ENCODE peak calls at places on chromosome 9, in four cellular contexts. K is HepG2, B is K562, M is GM12878. Y is an unnamed sample.

GRCh38 chr9:137672907-137673791 is 54.3 kb downstream of the EHMT1 start:
- DNase-seq in M (peak), B (peak), K (peak), Y (peak)

GRCh38 chr9:68455436-68455835 is 85.2 kb downstream of the TMEM252 start:
- DNase-seq in B (no peak), M (no peak), K (no peak), Y (no peak)

GRCh38 chr9:116219686-116220085 is 66.1 kb downstream of the PAPPA start:
- DNase-seq in K (no peak), M (no peak), B (peak), Y (no peak)

GRCh38 chr9:34256104-34256503 is 73.0 kb downstream of the KIF24 start:
- DNase-seq in K (no peak), B (no peak), M (no peak), Y (no peak)

GRCh38 chr9:79210541-79211243 is 361.1 kb upstream of the TLE4 start:
- DNase-seq in K (no peak), B (no peak), M (no peak), Y (no peak)

GRCh38 chr9:111807197-111807596 is 12.5 kb upstream of the SHOC1 start:
- DNase-seq in M (no peak), K (no peak), B (no peak), Y (no peak)

GRCh38 chr9:71544464-71544863 is 223.8 kb downstream of the CEMIP2 start:
- DNase-seq in B (no peak), K (no peak), M (no peak), Y (no peak)

GRCh38 chr9:7907636-7908195 is 108.1 kb upstream of the DMAC1 start:
- DNase-seq in M (no peak), B (no peak), K (no peak), Y (no peak)

GRCh38 chr9:8140557-8140956 is 341.0 kb upstream of the DMAC1 start:
- DNase-seq in K (no peak), B (no peak), M (no peak), Y (no peak)

GRCh38 chr9:119639287-119639955 is 270.2 kb upstream of the BRINP1 start:
- DNase-seq in M (no peak), K (no peak), B (no peak), Y (no peak)

GRCh38 chr9:123473226-123473625 is 117.2 kb downstream of the CRB2 start:
- DNase-seq in M (no peak), B (no peak), K (no peak), Y (no peak)

GRCh38 chr9:105425817-105426433 is 21.9 kb upstream of the FSD1L start:
- DNase-seq in B (peak), K (no peak), M (no peak), Y (peak)

GRCh38 chr9:116208417-116209232 is 55.0 kb downstream of the PAPPA start:
- DNase-seq in K (no peak), M (no peak), B (no peak), Y (peak)

GRCh38 chr9:137266589-137267453 is 10.7 kb upstream of the TOR4A start:
- DNase-seq in B (no peak), M (no peak), K (no peak), Y (no peak)

GRCh38 chr9:119959846-119960545 is 590.8 kb upstream of the BRINP1 start:
- DNase-seq in K (no peak), M (no peak), B (no peak), Y (no peak)

GRCh38 chr9:136448655-136449054 is 9.0 kb upstream of the INPP5E start:
- DNase-seq in K (no peak), M (no peak), B (no peak), Y (no peak)

GRCh38 chr9:30020161-30020560 is 2364.3 kb upstream of the ACO1 start:
- DNase-seq in B (no peak), M (no peak), K (no peak), Y (no peak)

GRCh38 chr9:84744726-84745125 is 75.2 kb downstream of the NTRK2 start:
- DNase-seq in M (no peak), K (no peak), B (no peak), Y (no peak)

GRCh38 chr9:71210326-71210725 is 88.9 kb upstream of the TRPM3 start:
- DNase-seq in K (no peak), B (no peak), M (no peak), Y (no peak)

GRCh38 chr9:4762108-4762888 is 21.3 kb upstream of the AK3 start:
- DNase-seq in B (peak), M (peak), K (peak), Y (peak)

GRCh38 chr9:75071530-75072122 is 16.3 kb downstream of the NMRK1 start:
- DNase-seq in B (peak), K (no peak), M (no peak), Y (no peak)

GRCh38 chr9:131111186-131111853 is 14.1 kb upstream of the NUP214 start:
- DNase-seq in M (no peak), B (peak), K (no peak), Y (no peak)

GRCh38 chr9:130948266-130948665 is 9.2 kb upstream of the FIBCD1 start:
- DNase-seq in K (no peak), M (no peak), B (peak), Y (no peak)

GRCh38 chr9:7536310-7536939 is 263.2 kb downstream of the DMAC1 start:
- DNase-seq in M (no peak), B (peak), K (peak), Y (peak)

GRCh38 chr9:114271556-114272510 is 51.1 kb upstream of the ORM1 start:
- DNase-seq in M (no peak), B (no peak), K (peak), Y (no peak)

GRCh38 chr9:36974731-36975130 is 59.3 kb downstream of the PAX5 start:
- DNase-seq in B (no peak), K (no peak), M (no peak), Y (no peak)

GRCh38 chr9:89887286-89887685 is 282.5 kb downstream of the GADD45G start:
- DNase-seq in M (no peak), K (no peak), B (no peak), Y (no peak)

GRCh38 chr9:105305834-105306233 is 61.4 kb downstream of the SLC44A1 start:
- DNase-seq in B (no peak), K (no peak), M (no peak), Y (no peak)

GRCh38 chr9:87887661-87888480 is 5.2 kb downstream of the SPATA31E1 start:
- DNase-seq in M (no peak), K (no peak), B (no peak), Y (no peak)

GRCh38 chr9:105880517-105880916 is 186.2 kb downstream of the TMEM38B start:
- DNase-seq in K (no peak), M (no peak), B (no peak), Y (no peak)

GRCh38 chr9:36119476-36119875 is 17.1 kb upstream of the GLIPR2 start:
- DNase-seq in B (no peak), K (no peak), M (no peak), Y (no peak)

GRCh38 chr9:133535285-133535877 is 877 bp downstream of the ADAMTSL2 start:
- DNase-seq in M (no peak), B (no peak), K (no peak), Y (no peak)

GRCh38 chr9:133537257-133537656 is 2.8 kb downstream of the ADAMTSL2 start:
- DNase-seq in B (no peak), K (no peak), M (no peak), Y (no peak)

GRCh38 chr9:133538176-133538575 is 3.7 kb downstream of the ADAMTSL2 start:
- DNase-seq in M (no peak), B (no peak), K (no peak), Y (no peak)

GRCh38 chr9:133536080-133536479 is 1.6 kb downstream of the ADAMTSL2 start:
- DNase-seq in M (no peak), K (no peak), B (no peak), Y (no peak)

GRCh38 chr9:133536536-133536935 is 2.0 kb downstream of the ADAMTSL2 start:
- DNase-seq in K (no peak), B (no peak), M (no peak), Y (no peak)
- TF ChIP-seq MYC in K (no peak), B (no peak), M (no peak), Y (no peak)

DNA sequence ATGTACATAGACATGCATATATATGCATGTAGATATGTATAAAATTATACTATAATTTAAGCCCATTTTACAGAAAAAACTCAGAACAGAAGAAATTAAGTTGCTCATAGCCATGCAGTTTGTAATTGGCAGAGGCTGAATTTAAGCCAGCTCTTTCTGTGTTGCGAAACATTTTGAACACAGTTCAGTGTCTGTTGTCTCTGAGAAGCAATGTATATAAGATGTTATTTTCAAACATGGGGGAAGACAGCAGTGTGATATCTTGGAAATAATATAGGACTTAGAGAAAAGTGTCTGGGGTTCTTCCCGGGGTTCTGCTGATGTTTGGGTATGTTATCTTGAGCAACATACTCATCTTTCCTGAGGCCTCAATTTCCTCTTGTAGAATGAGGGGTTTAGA is 37.6 kb downstream of the SVEP1 start:
- DNase-seq in M (no peak), B (no peak), K (no peak), Y (no peak)
- TF ChIP-seq USF2 in M (no peak), B (no peak), K (no peak), Y (no peak)

GRCh38 chr9:19969721-19970120 is 180.9 kb upstream of the SLC24A2 start:
- DNase-seq in K (no peak), B (no peak), M (no peak), Y (no peak)
- TF ChIP-seq MYC in K (no peak), B (no peak), M (no peak), Y (no peak)

DNA sequence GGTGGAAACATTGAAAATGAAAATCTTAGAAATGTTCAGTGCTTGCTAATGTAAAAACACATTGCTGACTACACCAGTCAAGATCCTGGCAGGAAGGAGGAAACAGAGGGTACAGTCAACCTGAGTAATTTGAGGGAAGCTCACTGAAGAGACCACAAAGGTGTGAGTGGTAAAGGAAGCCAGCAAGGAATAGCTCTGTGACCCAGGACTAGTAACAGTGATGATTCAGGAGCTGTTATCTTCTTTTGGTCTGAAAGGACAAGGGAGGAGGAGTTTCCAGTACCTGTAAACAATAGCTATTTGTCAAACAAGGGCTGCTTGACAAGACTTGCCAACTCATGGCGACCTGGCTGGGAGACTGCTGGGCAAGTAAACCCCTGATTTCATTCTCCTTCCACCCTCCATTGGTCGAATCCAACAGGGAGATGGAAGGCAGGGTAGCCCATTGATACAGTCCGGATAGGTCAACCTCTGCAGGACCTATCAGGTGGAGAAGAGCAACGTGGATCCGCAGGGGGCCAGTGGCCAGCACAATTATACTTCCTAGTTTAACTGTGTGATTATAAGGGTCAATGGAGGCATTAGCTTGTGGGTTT is 68.1 kb downstream of the MAMDC2 start:
- DNase-seq in K (peak), M (no peak), B (no peak), Y (no peak)
- TF ChIP-seq USF2 in K (no peak), M (no peak), B (no peak), Y (no peak)

DNA sequence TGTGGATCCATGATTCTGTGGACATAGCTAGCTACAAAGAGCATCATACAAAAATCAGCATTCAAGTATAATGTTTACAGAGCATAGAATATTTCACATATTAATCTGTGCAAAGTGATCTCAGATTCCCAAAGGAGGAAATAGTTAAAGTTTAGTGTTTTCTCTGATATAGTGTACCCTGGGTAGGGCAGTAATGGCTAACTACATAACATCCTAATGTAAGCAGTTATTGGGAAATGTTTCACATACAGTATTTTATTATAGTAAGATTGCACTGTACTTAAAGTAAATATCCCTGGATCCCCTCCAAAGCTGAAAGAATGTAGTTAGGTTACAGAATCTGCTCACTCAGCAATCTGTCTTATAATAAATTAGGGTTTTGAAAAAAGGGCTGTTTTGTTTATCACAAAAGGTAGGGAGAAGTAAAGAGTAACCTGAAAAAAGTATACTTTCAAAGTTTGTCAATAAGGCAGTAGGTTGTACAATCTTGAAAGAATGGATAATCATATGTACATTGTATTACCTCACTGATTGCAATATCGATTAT is 52.5 kb upstream of the SMARCA2 start:
- DNase-seq in K (no peak), B (no peak), M (no peak), Y (no peak)
- TF ChIP-seq MYC in K (no peak), B (no peak), M (no peak), Y (no peak)

Y was measured in A549.